ENCODE peak calls at places on chromosomes 6 and 20, in six cellular contexts. L is AG10803, T is endodermal cell, F is BE2C, C is A549, P is ovary. D is an unnamed sample.
A peak's percentile ranks its signal among the peaks of the same experiment; 100 is the strongest.

GRCh38 chr6:67889682-67889995 is 745.4 kb upstream of the ADGRB3 start:
- DNase-seq in L (no peak), T (no peak), F (no peak), C (no peak), P (no peak), D (no peak)

GRCh38 chr6:98927534-98927933 is 20.2 kb downstream of the FBXL4 start:
- DNase-seq in L (no peak), T (no peak), F (peak; percentile 54), C (no peak), P (no peak), D (no peak)

GRCh38 chr6:128357391-128358110 is 162.8 kb downstream of the PTPRK start:
- DNase-seq in L (no peak), T (no peak), F (no peak), C (no peak), P (no peak), D (no peak)

GRCh38 chr6:125104425-125104824 is 49.1 kb upstream of the TPD52L1 start:
- DNase-seq in L (peak; percentile 90), T (no peak), F (no peak), C (no peak), P (no peak), D (peak; percentile 55)

GRCh38 chr6:82408952-82409421 is 45.4 kb downstream of the TPBG start:
- DNase-seq in L (peak; percentile 64), T (no peak), F (no peak), C (peak; percentile 35), P (no peak), D (peak; percentile 86)

GRCh38 chr6:125906158-125906998 is 50.2 kb upstream of the HINT3 start:
- DNase-seq in L (peak; percentile 12), T (peak; percentile 90), F (peak; percentile 60), C (peak; percentile 25), P (no peak), D (peak; percentile 54)

GRCh38 chr6:148407372-148407771 is 64.7 kb downstream of the SASH1 start:
- DNase-seq in L (peak; percentile 98), T (no peak), F (no peak), C (no peak), P (no peak), D (peak; percentile 98)

GRCh38 chr6:91664327-91664959 is 1077.6 kb upstream of the MAP3K7 start:
- DNase-seq in L (no peak), T (no peak), F (no peak), C (no peak), P (no peak), D (no peak)

GRCh38 chr6:149855040-149855654 is 9.0 kb downstream of the LRP11 start:
- DNase-seq in L (peak; percentile 82), T (no peak), F (no peak), C (peak; percentile 45), P (no peak), D (peak; percentile 88)

GRCh38 chr6:46217671-46218131 is 46.9 kb upstream of the ENPP5 start:
- DNase-seq in L (no peak), T (no peak), F (no peak), C (no peak), P (no peak), D (no peak)

GRCh38 chr6:139687055-139687454 is 312.6 kb upstream of the CITED2 start:
- DNase-seq in L (no peak), T (no peak), F (no peak), C (no peak), P (no peak), D (no peak)

GRCh38 chr20:57256205-57256604 is 10.2 kb downstream of the BMP7 start:
- DNase-seq in L (no peak), T (no peak), F (no peak), C (no peak), P (no peak), D (no peak)

GRCh38 chr20:37821691-37822655 is 81.0 kb upstream of the VSTM2L start:
- DNase-seq in L (peak; percentile 99), T (no peak), F (no peak), C (no peak), P (no peak), D (peak; percentile 68)

GRCh38 chr6:20882014-20882413 is 347.8 kb downstream of the CDKAL1 start:
- DNase-seq in L (no peak), T (no peak), F (no peak), C (no peak), P (no peak), D (no peak)

GRCh38 chr6:130849501-130850039 is 22.4 kb downstream of the SMLR1 start:
- DNase-seq in L (no peak), T (no peak), F (no peak), C (no peak), P (no peak), D (no peak)

GRCh38 chr20:21505810-21506530 is 7.9 kb downstream of the NKX2-2 start:
- DNase-seq in L (peak; percentile 29), T (peak; percentile 90), F (peak; percentile 70), C (peak; percentile 80), P (peak; percentile 56), D (peak; percentile 47)

GRCh38 chr20:54047741-54048140 is 22.7 kb downstream of the BCAS1 start:
- DNase-seq in L (no peak), T (no peak), F (no peak), C (no peak), P (no peak), D (no peak)

GRCh38 chr6:18121580-18122127 is 823 bp downstream of the NHLRC1 start:
- DNase-seq in L (no peak), T (peak; percentile 77), F (no peak), C (no peak), P (no peak), D (no peak)

GRCh38 chr6:45423901-45424627 is 46.3 kb upstream of the SUPT3H start:
- DNase-seq in L (no peak), T (peak; percentile 77), F (no peak), C (no peak), P (peak; percentile 50), D (peak; percentile 47)

GRCh38 chr20:23536601-23537000 is 31.7 kb downstream of the CST9L start:
- DNase-seq in L (no peak), T (peak; percentile 35), F (no peak), C (no peak), P (no peak), D (no peak)

GRCh38 chr6:130517444-130517931 is 151.7 kb downstream of the TMEM200A start:
- DNase-seq in L (peak; percentile 18), T (no peak), F (no peak), C (no peak), P (no peak), D (no peak)

GRCh38 chr6:155120034-155120433 is 124.9 kb downstream of the TIAM2 start:
- DNase-seq in L (no peak), T (peak; percentile 70), F (no peak), C (no peak), P (no peak), D (no peak)

GRCh38 chr6:4698901-4699659 is 77.1 kb upstream of the CDYL start:
- DNase-seq in L (peak; percentile 63), T (no peak), F (no peak), C (no peak), P (no peak), D (peak; percentile 31)

GRCh38 chr6:169620171-169621125 is 81.4 kb downstream of the WDR27 start:
- DNase-seq in L (peak; percentile 29), T (peak; percentile 71), F (no peak), C (no peak), P (no peak), D (peak; percentile 21)

GRCh38 chr6:8436956-8437355 is 1.6 kb upstream of the SLC35B3 start:
- DNase-seq in L (no peak), T (no peak), F (no peak), C (no peak), P (no peak), D (no peak)

GRCh38 chr20:5170341-5170740 is 43.5 kb downstream of the CDS2 start:
- DNase-seq in L (no peak), T (no peak), F (no peak), C (no peak), P (no peak), D (no peak)

GRCh38 chr6:31580807-31581437 is 1.3 kb downstream of the LTB start:
- DNase-seq in L (peak; percentile 72), T (peak; percentile 95), F (peak; percentile 93), C (peak; percentile 68), P (peak; percentile 93), D (peak; percentile 73)

GRCh38 chr6:135189344-135189743 is 8.2 kb downstream of the MYB start:
- DNase-seq in L (no peak), T (no peak), F (no peak), C (no peak), P (no peak), D (no peak)

GRCh38 chr6:155045561-155046404 is 50.7 kb downstream of the TIAM2 start:
- DNase-seq in L (no peak), T (no peak), F (no peak), C (no peak), P (no peak), D (no peak)

GRCh38 chr20:51811040-51811351 is 8.7 kb upstream of the SALL4 start:
- DNase-seq in L (peak; percentile 14), T (no peak), F (no peak), C (no peak), P (no peak), D (peak; percentile 11)

GRCh38 chr20:34403908-34404307 is 40.8 kb downstream of the ITCH start:
- DNase-seq in L (no peak), T (no peak), F (no peak), C (no peak), P (no peak), D (no peak)

GRCh38 chr6:164106345-164106769 is 691.8 kb downstream of the QKI start:
- DNase-seq in L (no peak), T (peak; percentile 82), F (peak; percentile 60), C (no peak), P (no peak), D (peak; percentile 2)

GRCh38 chr6:33197431-33198048 is 2.9 kb downstream of the RXRB start:
- DNase-seq in L (peak; percentile 64), T (peak; percentile 80), F (peak; percentile 55), C (peak; percentile 67), P (peak; percentile 52), D (peak; percentile 74)

GRCh38 chr6:38640216-38640909 is 634 bp upstream of the BTBD9 start:
- DNase-seq in L (no peak), T (no peak), F (no peak), C (peak; percentile 33), P (peak; percentile 35), D (peak; percentile 17)

GRCh38 chr6:55445648-55446204 is 118.5 kb downstream of the GFRAL start:
- DNase-seq in L (peak; percentile 28), T (no peak), F (no peak), C (no peak), P (no peak), D (peak; percentile 69)

GRCh38 chr20:32017711-32018251 is 7.5 kb downstream of the CCM2L start:
- DNase-seq in L (no peak), T (peak; percentile 97), F (peak; percentile 30), C (peak; percentile 46), P (no peak), D (no peak)
- TF ChIP-seq CTCF in L (no peak), T (peak; percentile 77), F (peak; percentile 7), C (no peak), P (no peak), D (no peak)

GRCh38 chr20:50191065-50191565 is 485 bp downstream of the CEBPB start:
- DNase-seq in L (no peak), T (no peak), F (peak; percentile 63), C (no peak), P (no peak), D (peak; percentile 52)
- H3K4me3 ChIP-seq in L (peak overlapping the region; percentile 100), T (peak overlapping the region; percentile 90), F (peak overlapping the region; percentile 80), C (peak overlapping the region; percentile 98), P (peak overlapping the region; percentile 74), D (peak overlapping the region; percentile 100)

GRCh38 chr6:26543953-26544352 is 5.8 kb downstream of the HMGN4 start:
- DNase-seq in L (no peak), T (no peak), F (no peak), C (no peak), P (no peak), D (peak; percentile 32)
- TF ChIP-seq CTCF in L (peak; percentile 48), T (peak; percentile 69), F (peak; percentile 50), C (no peak), P (no peak), D (peak; percentile 57)

GRCh38 chr6:15691250-15691869 is 28.5 kb upstream of the DTNBP1 start:
- DNase-seq in L (peak; percentile 88), T (peak; percentile 91), F (peak; percentile 83), C (peak; percentile 51), P (peak; percentile 88), D (peak; percentile 91)
- H3K4me3 ChIP-seq in L (peak overlapping the region; percentile 57), T (no peak overlapping the region), F (peak overlapping the region; percentile 54), C (peak overlapping the region; percentile 32), P (peak overlapping the region; percentile 26), D (peak overlapping the region; percentile 55)

D was measured in fibroblast of the aortic adventitia.